ENCODE peak calls at places on chromosomes 7 and 10, in seven cellular contexts. A is stimulated activated CD4-positive, alpha-beta T cell treated with anti-CD3 and anti-CD28 coated beads, Interleukin-2, amount 100 ng/mL, for 4 hours; G is NCI-H1694; F is stimulated activated CD8-positive, alpha-beta memory T cell treated with anti-CD3 and anti-CD28 coated beads, Interleukin-4, amount 100 ng/mL, for 1 hour; O is colonic mucosa; T is hepatocyte; L is AG09309. B is an unnamed sample.

GRCh38 chr10:62637249-62638061 is 167.1 kb upstream of the ADO start:
- DNase-seq in G (no peak), F (no peak), T (no peak), L (no peak), A (peak), O (no peak), B (peak)

GRCh38 chr7:20241491-20242261 is 24.5 kb upstream of the MACC1 start:
- DNase-seq in T (no peak), O (no peak), A (no peak), G (no peak), F (no peak), L (peak), B (no peak)

GRCh38 chr10:17115683-17116082 is 13.9 kb downstream of the CUBN start:
- DNase-seq in G (no peak), L (no peak), A (no peak), F (no peak), T (peak), O (no peak), B (no peak)

GRCh38 chr10:2986341-2986933 is 80.9 kb upstream of the PFKP start:
- DNase-seq in O (peak), G (no peak), F (no peak), L (no peak), T (no peak), A (no peak), B (no peak)

GRCh38 chr10:28839600-28840007 is 162.3 kb downstream of the BAMBI start:
- DNase-seq in O (peak), F (no peak), T (peak), G (no peak), A (no peak), L (no peak), B (no peak)

GRCh38 chr7:117731455-117731854 is 141.8 kb downstream of the CTTNBP2 start:
- DNase-seq in F (no peak), G (no peak), O (no peak), T (no peak), A (no peak), L (no peak), B (no peak)

GRCh38 chr7:48710995-48711394 is 213.4 kb upstream of the CDC14C start:
- DNase-seq in G (no peak), A (no peak), L (no peak), O (no peak), F (no peak), T (no peak), B (no peak)

GRCh38 chr7:29400435-29400834 is 163.2 kb upstream of the PRR15 start:
- DNase-seq in O (no peak), L (no peak), F (no peak), G (no peak), A (no peak), T (no peak), B (no peak)

GRCh38 chr10:88216976-88217375 is 353.6 kb downstream of the PTEN start:
- DNase-seq in O (peak), A (no peak), L (no peak), F (no peak), G (no peak), T (no peak), B (no peak)

B was measured in central memory CD8-positive, alpha-beta T cell.